ENCODE peak calls at places on chromosomes 11 and 22, in six cellular contexts. One of them, this sample, is unnamed.

GRCh38 chr11:123532131-123532530 is 102.1 kb downstream of the GRAMD1B start:
- DNase-seq in CD8-positive, alpha-beta T cell: no peak
- DNase-seq in tibial nerve: no peak
- DNase-seq in breast epithelium: no peak
- DNase-seq in foreskin fibroblast: no peak
- DNase-seq in mucosa of descending colon: no peak
- DNase-seq in this sample: no peak

GRCh38 chr11:1640076-1640946 is 10.7 kb downstream of the KRTAP5-5 start:
- DNase-seq in CD8-positive, alpha-beta T cell: peak
- DNase-seq in mucosa of descending colon: peak
- DNase-seq in tibial nerve: no peak
- DNase-seq in foreskin fibroblast: peak
- DNase-seq in breast epithelium: no peak
- DNase-seq in this sample: no peak

GRCh38 chr11:46176421-46176820 is 55.2 kb upstream of the PHF21A start:
- DNase-seq in tibial nerve: no peak
- DNase-seq in mucosa of descending colon: peak
- DNase-seq in breast epithelium: no peak
- DNase-seq in foreskin fibroblast: no peak
- DNase-seq in CD8-positive, alpha-beta T cell: no peak
- DNase-seq in this sample: no peak

GRCh38 chr11:130585545-130585944 is 137.1 kb downstream of the ADAMTS15 start:
- DNase-seq in foreskin fibroblast: peak
- DNase-seq in breast epithelium: no peak
- DNase-seq in tibial nerve: no peak
- DNase-seq in CD8-positive, alpha-beta T cell: no peak
- DNase-seq in mucosa of descending colon: no peak
- DNase-seq in this sample: no peak

GRCh38 chr22:31631381-31631780 is 30.6 kb downstream of the PISD start:
- DNase-seq in tibial nerve: no peak
- DNase-seq in CD8-positive, alpha-beta T cell: no peak
- DNase-seq in breast epithelium: no peak
- DNase-seq in mucosa of descending colon: no peak
- DNase-seq in foreskin fibroblast: peak
- DNase-seq in this sample: no peak

GRCh38 chr11:44036811-44037657 is 10.7 kb upstream of the ACCSL start:
- DNase-seq in CD8-positive, alpha-beta T cell: no peak
- DNase-seq in breast epithelium: peak
- DNase-seq in foreskin fibroblast: peak
- DNase-seq in tibial nerve: peak
- DNase-seq in mucosa of descending colon: peak
- DNase-seq in this sample: peak

GRCh38 chr11:10454902-10455631 is at the start of gene AMPD3:
- DNase-seq in CD8-positive, alpha-beta T cell: no peak
- DNase-seq in mucosa of descending colon: peak
- DNase-seq in breast epithelium: no peak
- DNase-seq in foreskin fibroblast: peak
- DNase-seq in tibial nerve: no peak
- DNase-seq in this sample: no peak

GRCh38 chr11:9302448-9302847 is 11.9 kb downstream of the TMEM41B start:
- DNase-seq in foreskin fibroblast: no peak
- DNase-seq in CD8-positive, alpha-beta T cell: no peak
- DNase-seq in mucosa of descending colon: no peak
- DNase-seq in breast epithelium: no peak
- DNase-seq in tibial nerve: no peak
- DNase-seq in this sample: no peak

GRCh38 chr11:36885154-36885553 is 287.1 kb upstream of the RAG2 start:
- DNase-seq in breast epithelium: no peak
- DNase-seq in CD8-positive, alpha-beta T cell: no peak
- DNase-seq in mucosa of descending colon: no peak
- DNase-seq in tibial nerve: no peak
- DNase-seq in foreskin fibroblast: no peak
- DNase-seq in this sample: no peak

GRCh38 chr22:28951969-28952521 is 68.7 kb downstream of the ZNRF3 start:
- DNase-seq in foreskin fibroblast: peak
- DNase-seq in breast epithelium: no peak
- DNase-seq in mucosa of descending colon: no peak
- DNase-seq in CD8-positive, alpha-beta T cell: no peak
- DNase-seq in tibial nerve: no peak
- DNase-seq in this sample: peak

GRCh38 chr22:45750626-45751025 is 79.0 kb downstream of the ATXN10 start:
- DNase-seq in CD8-positive, alpha-beta T cell: no peak
- DNase-seq in mucosa of descending colon: no peak
- DNase-seq in breast epithelium: no peak
- DNase-seq in tibial nerve: no peak
- DNase-seq in foreskin fibroblast: no peak
- DNase-seq in this sample: no peak

GRCh38 chr11:116580828-116581227 is 192.0 kb downstream of the BUD13 start:
- DNase-seq in tibial nerve: no peak
- DNase-seq in foreskin fibroblast: no peak
- DNase-seq in breast epithelium: no peak
- DNase-seq in CD8-positive, alpha-beta T cell: no peak
- DNase-seq in mucosa of descending colon: no peak
- DNase-seq in this sample: no peak

GRCh38 chr11:13705710-13706109 is 37.2 kb downstream of the FAR1 start:
- DNase-seq in mucosa of descending colon: no peak
- DNase-seq in breast epithelium: no peak
- DNase-seq in CD8-positive, alpha-beta T cell: no peak
- DNase-seq in tibial nerve: no peak
- DNase-seq in foreskin fibroblast: no peak
- DNase-seq in this sample: no peak

GRCh38 chr11:20544536-20545237 is 54.7 kb upstream of the SLC6A5 start:
- DNase-seq in tibial nerve: no peak
- DNase-seq in CD8-positive, alpha-beta T cell: no peak
- DNase-seq in mucosa of descending colon: no peak
- DNase-seq in foreskin fibroblast: no peak
- DNase-seq in breast epithelium: no peak
- DNase-seq in this sample: no peak

GRCh38 chr11:57679396-57679795 is 11.5 kb downstream of the ZDHHC5 start:
- DNase-seq in foreskin fibroblast: no peak
- DNase-seq in tibial nerve: no peak
- DNase-seq in breast epithelium: no peak
- DNase-seq in CD8-positive, alpha-beta T cell: no peak
- DNase-seq in mucosa of descending colon: no peak
- DNase-seq in this sample: no peak

GRCh38 chr22:30368420-30368819 is 11.6 kb downstream of the CCDC157 start:
- DNase-seq in foreskin fibroblast: peak
- DNase-seq in CD8-positive, alpha-beta T cell: no peak
- DNase-seq in breast epithelium: no peak
- DNase-seq in mucosa of descending colon: no peak
- DNase-seq in tibial nerve: no peak
- DNase-seq in this sample: no peak

GRCh38 chr11:16297332-16297731 is 59.0 kb downstream of the SOX6 start:
- DNase-seq in mucosa of descending colon: no peak
- DNase-seq in breast epithelium: no peak
- DNase-seq in tibial nerve: no peak
- DNase-seq in foreskin fibroblast: no peak
- DNase-seq in CD8-positive, alpha-beta T cell: no peak
- DNase-seq in this sample: no peak

GRCh38 chr11:5092821-5093585 is 23.6 kb downstream of the OR52E1 start:
- DNase-seq in CD8-positive, alpha-beta T cell: no peak
- DNase-seq in tibial nerve: no peak
- DNase-seq in breast epithelium: no peak
- DNase-seq in foreskin fibroblast: peak
- DNase-seq in mucosa of descending colon: no peak
- DNase-seq in this sample: no peak

GRCh38 chr22:30611197-30611596 is 4.2 kb downstream of the TCN2 start:
- DNase-seq in breast epithelium: no peak
- DNase-seq in tibial nerve: no peak
- DNase-seq in mucosa of descending colon: no peak
- DNase-seq in foreskin fibroblast: peak
- DNase-seq in CD8-positive, alpha-beta T cell: no peak
- DNase-seq in this sample: no peak

GRCh38 chr11:10784229-10785145 is 24.2 kb downstream of the EIF4G2 start:
- DNase-seq in tibial nerve: no peak
- DNase-seq in CD8-positive, alpha-beta T cell: no peak
- DNase-seq in foreskin fibroblast: peak
- DNase-seq in mucosa of descending colon: no peak
- DNase-seq in breast epithelium: no peak
- DNase-seq in this sample: no peak

GRCh38 chr11:86440305-86440716 is 65.6 kb downstream of the CCDC81 start:
- DNase-seq in CD8-positive, alpha-beta T cell: no peak
- DNase-seq in tibial nerve: peak
- DNase-seq in mucosa of descending colon: no peak
- DNase-seq in foreskin fibroblast: peak
- DNase-seq in breast epithelium: no peak
- DNase-seq in this sample: peak

GRCh38 chr11:35352107-35352888 is 67.1 kb downstream of the SLC1A2 start:
- DNase-seq in breast epithelium: no peak
- DNase-seq in tibial nerve: no peak
- DNase-seq in mucosa of descending colon: no peak
- DNase-seq in foreskin fibroblast: peak
- DNase-seq in CD8-positive, alpha-beta T cell: no peak
- DNase-seq in this sample: no peak

GRCh38 chr22:50139843-50140415 is 30.6 kb upstream of the PANX2 start:
- DNase-seq in foreskin fibroblast: no peak
- DNase-seq in mucosa of descending colon: no peak
- DNase-seq in breast epithelium: no peak
- DNase-seq in tibial nerve: no peak
- DNase-seq in CD8-positive, alpha-beta T cell: no peak
- DNase-seq in this sample: peak

GRCh38 chr11:17633987-17634775 is 85.2 kb upstream of the MYOD1 start:
- DNase-seq in CD8-positive, alpha-beta T cell: no peak
- DNase-seq in breast epithelium: no peak
- DNase-seq in foreskin fibroblast: no peak
- DNase-seq in mucosa of descending colon: no peak
- DNase-seq in tibial nerve: no peak
- DNase-seq in this sample: peak

GRCh38 chr11:27623945-27624523 is 76.2 kb downstream of the BDNF start:
- DNase-seq in tibial nerve: no peak
- DNase-seq in breast epithelium: no peak
- DNase-seq in CD8-positive, alpha-beta T cell: no peak
- DNase-seq in foreskin fibroblast: no peak
- DNase-seq in mucosa of descending colon: no peak
- DNase-seq in this sample: no peak

GRCh38 chr11:13223112-13223511 is 54.5 kb upstream of the BMAL1 start:
- DNase-seq in tibial nerve: no peak
- DNase-seq in mucosa of descending colon: no peak
- DNase-seq in foreskin fibroblast: no peak
- DNase-seq in CD8-positive, alpha-beta T cell: no peak
- DNase-seq in breast epithelium: no peak
- DNase-seq in this sample: no peak

GRCh38 chr11:111413849-111414248 is 34.8 kb upstream of the POU2AF1 start:
- DNase-seq in mucosa of descending colon: no peak
- DNase-seq in breast epithelium: no peak
- DNase-seq in tibial nerve: no peak
- DNase-seq in CD8-positive, alpha-beta T cell: no peak
- DNase-seq in foreskin fibroblast: no peak
- DNase-seq in this sample: peak

GRCh38 chr11:73974611-73975478 is 7.8 kb downstream of the UCP2 start:
- DNase-seq in breast epithelium: no peak
- DNase-seq in foreskin fibroblast: no peak
- DNase-seq in tibial nerve: no peak
- DNase-seq in mucosa of descending colon: no peak
- DNase-seq in CD8-positive, alpha-beta T cell: no peak
- DNase-seq in this sample: no peak

DNA sequence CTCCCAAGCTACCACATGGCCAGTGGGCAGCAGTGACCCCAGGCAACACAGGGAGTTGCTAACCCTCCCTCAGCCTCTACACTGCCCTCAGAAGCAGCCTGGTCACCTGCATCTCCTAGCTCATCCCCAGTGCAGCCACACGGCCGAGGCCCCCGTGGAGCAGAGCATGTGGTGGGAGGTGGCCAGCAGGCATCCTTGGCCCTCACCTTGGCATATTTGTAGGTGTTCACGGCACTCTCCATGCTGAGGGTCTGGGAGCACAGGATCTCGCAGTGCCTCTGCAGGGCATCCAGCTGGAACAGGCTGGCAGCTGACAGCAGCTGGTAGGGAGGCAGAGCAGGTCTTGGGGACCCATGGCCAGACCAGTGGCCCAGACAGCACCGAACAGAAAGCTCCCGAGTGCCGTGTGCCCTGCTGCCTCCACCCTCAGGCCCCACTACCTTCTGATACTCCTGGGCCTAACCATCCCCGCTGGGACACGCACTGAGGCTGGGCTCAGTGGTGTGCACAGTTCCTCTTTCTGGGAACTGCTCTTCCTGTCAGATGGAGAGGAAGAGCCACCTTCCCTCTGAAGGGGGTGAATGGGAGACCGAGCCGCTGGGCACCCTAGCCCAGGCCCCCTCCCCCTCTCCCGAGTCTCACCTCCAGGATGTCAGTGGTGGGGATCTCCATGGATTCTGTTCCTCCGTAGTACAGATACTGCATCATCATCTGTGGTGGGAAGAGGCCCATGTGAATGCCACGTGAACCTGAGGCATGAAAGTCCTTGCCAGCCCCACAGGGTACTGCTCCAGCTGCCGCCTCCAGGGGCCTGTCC is 48.8 kb downstream of the NAT10 start:
- DNase-seq in CD8-positive, alpha-beta T cell: no peak
- DNase-seq in mucosa of descending colon: no peak
- DNase-seq in foreskin fibroblast: no peak
- DNase-seq in tibial nerve: no peak
- DNase-seq in breast epithelium: no peak
- DNase-seq in this sample: no peak
- H3K4me3 ChIP-seq in CD8-positive, alpha-beta T cell: no peak
- H3K4me3 ChIP-seq in mucosa of descending colon: no peak
- H3K4me3 ChIP-seq in foreskin fibroblast: no peak
- H3K4me3 ChIP-seq in tibial nerve: no peak
- H3K4me3 ChIP-seq in breast epithelium: no peak
- H3K4me3 ChIP-seq in this sample: no peak

GRCh38 chr11:65435330-65435931 is 12.8 kb downstream of the NEAT1 start:
- DNase-seq in foreskin fibroblast: peak
- DNase-seq in breast epithelium: peak
- DNase-seq in tibial nerve: no peak
- DNase-seq in mucosa of descending colon: no peak
- DNase-seq in CD8-positive, alpha-beta T cell: no peak
- DNase-seq in this sample: no peak
- H3K4me3 ChIP-seq in foreskin fibroblast: no peak
- H3K4me3 ChIP-seq in breast epithelium: no peak
- H3K4me3 ChIP-seq in tibial nerve: no peak
- H3K4me3 ChIP-seq in mucosa of descending colon: no peak
- H3K4me3 ChIP-seq in CD8-positive, alpha-beta T cell: no peak
- H3K4me3 ChIP-seq in this sample: no peak

DNA sequence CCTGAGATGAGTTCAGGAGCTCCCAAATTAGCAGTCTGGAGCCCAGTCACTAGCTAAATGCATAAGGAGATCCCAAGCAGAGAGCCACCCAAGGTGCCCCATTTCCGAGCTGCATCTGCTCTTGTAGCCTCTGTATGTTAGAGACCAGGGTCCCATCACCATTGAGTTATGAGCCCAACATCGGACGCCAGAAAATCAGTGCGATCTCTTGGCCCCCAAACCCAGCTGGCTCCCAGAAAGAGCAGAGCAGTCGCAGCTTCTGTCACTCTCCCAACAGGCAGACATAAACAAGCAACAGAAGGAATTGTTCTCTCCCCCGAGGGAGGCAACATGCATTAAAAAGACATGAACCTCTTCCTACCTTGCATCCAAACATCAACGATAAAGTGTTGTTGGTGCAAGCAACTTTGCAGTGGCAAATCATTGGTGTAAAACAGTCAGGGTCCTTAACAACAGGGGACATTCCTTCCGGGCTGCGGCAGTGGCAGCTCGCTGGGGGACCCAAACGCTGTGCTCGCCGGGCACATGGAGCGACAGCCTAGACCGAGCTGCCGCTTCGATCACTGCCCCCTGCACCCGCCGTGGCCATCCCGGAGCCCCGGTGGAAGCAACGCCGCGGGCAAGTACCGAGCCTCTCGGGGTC is 907.1 kb downstream of the DLG2 start:
- DNase-seq in foreskin fibroblast: no peak
- DNase-seq in tibial nerve: no peak
- DNase-seq in mucosa of descending colon: peak
- DNase-seq in CD8-positive, alpha-beta T cell: no peak
- DNase-seq in breast epithelium: no peak
- DNase-seq in this sample: no peak
- H3K4me3 ChIP-seq in foreskin fibroblast: no peak
- H3K4me3 ChIP-seq in tibial nerve: peak
- H3K4me3 ChIP-seq in mucosa of descending colon: no peak
- H3K4me3 ChIP-seq in CD8-positive, alpha-beta T cell: no peak
- H3K4me3 ChIP-seq in breast epithelium: peak
- H3K4me3 ChIP-seq in this sample: no peak

GRCh38 chr22:27630754-27631153 is 170.8 kb downstream of the MN1 start:
- DNase-seq in breast epithelium: no peak
- DNase-seq in mucosa of descending colon: no peak
- DNase-seq in foreskin fibroblast: no peak
- DNase-seq in tibial nerve: no peak
- DNase-seq in CD8-positive, alpha-beta T cell: no peak
- DNase-seq in this sample: no peak
- H3K4me3 ChIP-seq in breast epithelium: no peak
- H3K4me3 ChIP-seq in mucosa of descending colon: no peak
- H3K4me3 ChIP-seq in foreskin fibroblast: no peak
- H3K4me3 ChIP-seq in tibial nerve: no peak
- H3K4me3 ChIP-seq in CD8-positive, alpha-beta T cell: no peak
- H3K4me3 ChIP-seq in this sample: no peak

This sample was measured in lower leg skin.